ENCODE peak calls at places on chromosomes 4 and X, in six cellular contexts. I, C, P, M, A and T are unnamed samples.
A peak's percentile ranks its signal among the peaks of the same experiment; 100 is the strongest.

GRCh38 chr4:77100234-77100633 is 24.4 kb upstream of the CCNI start:
- DNase-seq in I (no peak), M (no peak), C (no peak), P (no peak), A (no peak), T (no peak)

GRCh38 chrX:131762802-131763234 is 218.9 kb downstream of the OR13H1 start:
- DNase-seq in C (no peak), M (no peak), I (no peak), A (peak; percentile 60), P (no peak), T (no peak)

GRCh38 chrX:1027133-1027532 is 185.3 kb downstream of the CRLF2 start:
- DNase-seq in I (no peak), A (no peak), C (no peak), P (no peak), M (no peak), T (no peak)

GRCh38 chr4:122458625-122459024 is 2.1 kb upstream of the IL2 start:
- DNase-seq in C (peak; percentile 22), A (peak; percentile 28), M (no peak), P (no peak), I (no peak), T (no peak)

GRCh38 chrX:132489256-132490085 is 633 bp upstream of the MBNL3 start:
- DNase-seq in I (no peak), M (peak; percentile 61), A (peak; percentile 19), C (peak; percentile 62), P (peak; percentile 75), T (peak; percentile 28)

GRCh38 chr4:87122252-87122651 is 98.2 kb downstream of the KLHL8 start:
- DNase-seq in A (no peak), C (peak; percentile 87), I (no peak), M (no peak), P (peak; percentile 47), T (no peak)

GRCh38 chrX:74419861-74420193 is 1.5 kb upstream of the SLC16A2 start:
- DNase-seq in A (peak; percentile 32), C (no peak), I (no peak), M (no peak), P (peak; percentile 33), T (peak; percentile 5)

GRCh38 chr4:25702848-25703247 is 47.2 kb downstream of the SLC34A2 start:
- DNase-seq in A (peak; percentile 33), P (peak; percentile 44), M (no peak), I (no peak), C (peak; percentile 19), T (no peak)

GRCh38 chrX:35664838-35665237 is 133.3 kb upstream of the MAGEB16 start:
- DNase-seq in C (no peak), I (peak; percentile 44), A (no peak), P (no peak), M (no peak), T (no peak)

GRCh38 chrX:143017272-143017671 is 8.5 kb upstream of the SPANXN4 start:
- DNase-seq in C (no peak), M (no peak), I (no peak), A (no peak), P (no peak), T (no peak)

GRCh38 chrX:69279234-69279633 is 114.0 kb upstream of the PJA1 start:
- DNase-seq in I (no peak), M (no peak), P (no peak), C (no peak), A (no peak), T (no peak)

GRCh38 chr4:1567808-1568581 is 116.1 kb downstream of the FAM53A start:
- DNase-seq in I (no peak), C (no peak), M (no peak), P (peak; percentile 47), A (no peak), T (no peak)

GRCh38 chr4:83115656-83116285 is 1.2 kb upstream of the PLAC8 start:
- DNase-seq in C (no peak), M (no peak), P (no peak), I (no peak), A (no peak), T (no peak)

GRCh38 chr4:24279911-24280375 is 304.4 kb downstream of the DHX15 start:
- DNase-seq in C (no peak), A (no peak), I (no peak), M (no peak), P (no peak), T (no peak)

GRCh38 chr4:13248621-13249298 is 235.4 kb downstream of the RAB28 start:
- DNase-seq in M (no peak), P (no peak), I (no peak), A (peak; percentile 40), C (no peak), T (no peak)

GRCh38 chrX:112844250-112844649 is 3.6 kb upstream of the AMOT start:
- DNase-seq in M (no peak), P (no peak), C (no peak), A (no peak), I (no peak), T (no peak)

GRCh38 chrX:119784747-119785446 is 6.5 kb downstream of the RPL39 start:
- DNase-seq in P (peak; percentile 47), M (no peak), I (peak; percentile 13), A (peak; percentile 52), C (peak; percentile 20), T (no peak)

GRCh38 chrX:41388543-41388942 is 54.6 kb downstream of the DDX3X start:
- DNase-seq in M (no peak), A (no peak), I (no peak), C (no peak), P (no peak), T (no peak)

GRCh38 chr4:41256131-41256739 is 493 bp upstream of the UCHL1 start:
- DNase-seq in M (no peak), A (peak; percentile 41), I (no peak), P (no peak), C (peak; percentile 70), T (no peak)

GRCh38 chr4:154142664-154143063 is 348.9 kb downstream of the DCHS2 start:
- DNase-seq in A (no peak), I (no peak), M (no peak), P (no peak), C (no peak), T (no peak)

GRCh38 chr4:118351851-118352827 is 664 bp downstream of the PRSS12 start:
- DNase-seq in I (peak; percentile 2), P (peak; percentile 41), C (peak; percentile 62), A (peak; percentile 54), M (no peak), T (no peak)

GRCh38 chrX:101385026-101385684 is 836 bp downstream of the BTK start:
- DNase-seq in C (no peak), M (no peak), P (no peak), I (no peak), A (no peak), T (no peak)